ENCODE peak calls at places on chromosomes 3 and 15, in five cellular contexts. One of them, this sample, is unnamed.

GRCh38 chr3:191158800-191159199 is 40.2 kb upstream of the OSTN start:
- DNase-seq in spleen: no peak
- DNase-seq in SK-N-MC: no peak
- DNase-seq in GM12878: no peak
- DNase-seq in breast epithelium: no peak
- DNase-seq in this sample: no peak

GRCh38 chr3:33865133-33865532 is 66.7 kb downstream of the PDCD6IP start:
- DNase-seq in spleen: no peak
- DNase-seq in SK-N-MC: no peak
- DNase-seq in GM12878: no peak
- DNase-seq in breast epithelium: no peak
- DNase-seq in this sample: no peak

GRCh38 chr15:64443747-64444621 is 16.4 kb upstream of the ZNF609 start:
- DNase-seq in spleen: no peak
- DNase-seq in SK-N-MC: no peak
- DNase-seq in GM12878: no peak
- DNase-seq in breast epithelium: no peak
- DNase-seq in this sample: no peak

GRCh38 chr15:62060116-62060895 is at the start of gene VPS13C:
- DNase-seq in spleen: peak; percentile 98
- DNase-seq in SK-N-MC: no peak
- DNase-seq in GM12878: peak; percentile 80
- DNase-seq in breast epithelium: peak; percentile 87
- DNase-seq in this sample: peak; percentile 95

GRCh38 chr3:112437146-112438022 is 61.9 kb downstream of the BTLA start:
- DNase-seq in spleen: no peak
- DNase-seq in SK-N-MC: no peak
- DNase-seq in GM12878: no peak
- DNase-seq in breast epithelium: no peak
- DNase-seq in this sample: no peak

GRCh38 chr15:80506494-80506893 is 102.3 kb downstream of the ARNT2 start:
- DNase-seq in spleen: no peak
- DNase-seq in SK-N-MC: no peak
- DNase-seq in GM12878: no peak
- DNase-seq in breast epithelium: no peak
- DNase-seq in this sample: peak; percentile 58

GRCh38 chr15:75025548-75026260 is 2.3 kb downstream of the PPCDC start:
- DNase-seq in spleen: no peak
- DNase-seq in SK-N-MC: no peak
- DNase-seq in GM12878: no peak
- DNase-seq in breast epithelium: no peak
- DNase-seq in this sample: no peak

GRCh38 chr15:81981888-81982287 is 63.9 kb downstream of the MEX3B start:
- DNase-seq in spleen: no peak
- DNase-seq in SK-N-MC: no peak
- DNase-seq in GM12878: no peak
- DNase-seq in breast epithelium: no peak
- DNase-seq in this sample: no peak

GRCh38 chr3:26556637-26557036 is 65.9 kb upstream of the LRRC3B start:
- DNase-seq in spleen: no peak
- DNase-seq in SK-N-MC: no peak
- DNase-seq in GM12878: no peak
- DNase-seq in breast epithelium: no peak
- DNase-seq in this sample: no peak

GRCh38 chr3:104279617-104280016 is 1087.1 kb upstream of the ALCAM start:
- DNase-seq in spleen: no peak
- DNase-seq in SK-N-MC: no peak
- DNase-seq in GM12878: no peak
- DNase-seq in breast epithelium: no peak
- DNase-seq in this sample: no peak

GRCh38 chr3:13093687-13094086 is 20.5 kb upstream of the IQSEC1 start:
- DNase-seq in spleen: no peak
- DNase-seq in SK-N-MC: no peak
- DNase-seq in GM12878: no peak
- DNase-seq in breast epithelium: no peak
- DNase-seq in this sample: no peak

GRCh38 chr15:37793851-37794250 is 140.6 kb upstream of the TMCO5A start:
- DNase-seq in spleen: no peak
- DNase-seq in SK-N-MC: no peak
- DNase-seq in GM12878: no peak
- DNase-seq in breast epithelium: no peak
- DNase-seq in this sample: no peak
- TF ChIP-seq POLR2AphosphoS5 in spleen: no peak
- TF ChIP-seq POLR2AphosphoS5 in SK-N-MC: no peak
- TF ChIP-seq POLR2AphosphoS5 in GM12878: no peak
- TF ChIP-seq POLR2AphosphoS5 in breast epithelium: no peak
- TF ChIP-seq POLR2AphosphoS5 in this sample: no peak

GRCh38 chr3:71658131-71658530 is 67.1 kb downstream of the EIF4E3 start:
- DNase-seq in spleen: no peak
- DNase-seq in SK-N-MC: no peak
- DNase-seq in GM12878: no peak
- DNase-seq in breast epithelium: peak; percentile 98
- DNase-seq in this sample: no peak

GRCh38 chr3:71662056-71662455 is 63.1 kb downstream of the EIF4E3 start:
- DNase-seq in spleen: no peak
- DNase-seq in SK-N-MC: no peak
- DNase-seq in GM12878: no peak
- DNase-seq in breast epithelium: no peak
- DNase-seq in this sample: no peak

GRCh38 chr3:71662553-71662952 is 62.6 kb downstream of the EIF4E3 start:
- DNase-seq in spleen: no peak
- DNase-seq in SK-N-MC: no peak
- DNase-seq in GM12878: no peak
- DNase-seq in breast epithelium: no peak
- DNase-seq in this sample: no peak

DNA sequence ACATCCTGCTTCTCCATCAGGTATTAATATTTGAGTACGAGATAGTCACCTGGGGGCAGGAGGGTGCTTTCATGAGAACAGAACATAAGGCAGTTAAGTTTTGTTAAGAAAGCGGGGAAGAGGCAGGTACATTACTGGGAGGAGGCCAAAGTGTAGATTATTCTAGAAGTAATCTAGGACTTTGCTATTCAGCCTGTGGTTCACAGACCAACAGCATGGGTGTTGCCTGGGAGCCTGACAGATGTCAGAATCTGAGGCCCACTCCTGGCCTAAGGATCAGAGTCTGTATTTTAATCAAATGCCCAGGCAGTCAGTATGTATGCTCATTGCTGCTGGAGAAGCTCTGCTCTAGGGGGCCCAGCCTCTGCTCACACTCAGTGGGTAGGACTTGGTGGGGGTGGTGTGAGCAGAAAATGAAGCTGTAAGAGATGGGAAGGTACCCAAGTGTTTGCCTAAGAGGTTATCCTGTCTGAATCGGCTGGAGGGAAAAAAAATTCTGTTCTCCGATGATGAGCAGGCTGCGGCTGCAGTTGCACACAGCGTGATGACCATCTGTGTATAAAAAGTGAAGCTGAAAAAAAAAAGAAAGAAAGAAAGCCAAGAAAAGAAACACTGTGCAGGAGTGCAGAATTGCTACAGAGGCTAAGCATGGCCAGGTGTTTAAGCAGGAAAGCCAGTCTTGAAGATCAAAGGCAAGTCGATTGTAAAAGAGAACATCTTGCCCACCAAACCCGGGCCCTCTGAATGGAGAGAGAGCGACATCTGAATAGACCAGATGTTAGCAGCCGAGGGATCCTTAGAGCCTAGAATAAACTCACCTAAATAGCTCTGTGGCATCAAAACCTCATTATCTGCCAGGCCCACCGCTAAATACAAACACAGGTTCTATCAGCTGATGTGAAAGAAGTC is 65.2 kb downstream of the EIF4E3 start:
- DNase-seq in spleen: no peak
- DNase-seq in SK-N-MC: no peak
- DNase-seq in GM12878: no peak
- DNase-seq in breast epithelium: no peak
- DNase-seq in this sample: peak; percentile 60
- TF ChIP-seq POLR2AphosphoS5 in spleen: no peak
- TF ChIP-seq POLR2AphosphoS5 in SK-N-MC: no peak
- TF ChIP-seq POLR2AphosphoS5 in GM12878: no peak
- TF ChIP-seq POLR2AphosphoS5 in breast epithelium: no peak
- TF ChIP-seq POLR2AphosphoS5 in this sample: no peak

DNA sequence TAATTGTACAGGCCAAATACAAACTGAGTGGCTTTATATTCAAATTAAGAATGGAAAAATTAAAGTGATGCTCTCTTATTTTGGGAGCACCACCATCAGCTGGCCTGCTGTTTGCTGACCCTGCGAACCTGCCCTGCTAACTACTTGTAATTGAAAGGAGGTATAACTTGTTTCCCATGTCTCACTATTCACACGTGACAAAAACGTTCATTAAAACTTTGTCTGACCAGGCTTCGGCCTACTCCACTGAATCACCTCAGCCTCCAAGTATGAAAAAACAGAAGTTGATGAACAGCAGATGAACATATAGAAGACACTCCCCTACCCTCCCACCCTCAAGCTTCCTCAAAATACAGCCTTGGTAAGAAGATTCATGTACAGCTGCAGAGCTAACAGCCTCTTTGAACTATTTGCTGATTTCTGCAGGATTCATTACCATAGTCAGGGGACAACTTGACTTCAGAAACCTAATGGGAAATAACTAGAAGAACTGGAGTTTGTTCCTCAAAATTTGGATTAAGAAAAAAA is 10.6 kb downstream of the RBM15B start:
- DNase-seq in spleen: no peak
- DNase-seq in SK-N-MC: no peak
- DNase-seq in GM12878: no peak
- DNase-seq in breast epithelium: no peak
- DNase-seq in this sample: no peak
- TF ChIP-seq POLR2AphosphoS5 in spleen: no peak
- TF ChIP-seq POLR2AphosphoS5 in SK-N-MC: no peak
- TF ChIP-seq POLR2AphosphoS5 in GM12878: no peak
- TF ChIP-seq POLR2AphosphoS5 in breast epithelium: no peak
- TF ChIP-seq POLR2AphosphoS5 in this sample: no peak

GRCh38 chr3:81301230-81301629 is 460.2 kb downstream of the GBE1 start:
- DNase-seq in spleen: no peak
- DNase-seq in SK-N-MC: no peak
- DNase-seq in GM12878: no peak
- DNase-seq in breast epithelium: no peak
- DNase-seq in this sample: no peak
- TF ChIP-seq POLR2AphosphoS5 in spleen: no peak
- TF ChIP-seq POLR2AphosphoS5 in SK-N-MC: no peak
- TF ChIP-seq POLR2AphosphoS5 in GM12878: no peak
- TF ChIP-seq POLR2AphosphoS5 in breast epithelium: no peak
- TF ChIP-seq POLR2AphosphoS5 in this sample: no peak

GRCh38 chr3:9820543-9820942 is 10.5 kb downstream of the TTLL3 start:
- DNase-seq in spleen: no peak
- DNase-seq in SK-N-MC: no peak
- DNase-seq in GM12878: no peak
- DNase-seq in breast epithelium: no peak
- DNase-seq in this sample: no peak

GRCh38 chr3:9818666-9819335 is 8.7 kb downstream of the TTLL3 start:
- DNase-seq in spleen: no peak
- DNase-seq in SK-N-MC: no peak
- DNase-seq in GM12878: no peak
- DNase-seq in breast epithelium: no peak
- DNase-seq in this sample: no peak

GRCh38 chr3:9815986-9816385 is 5.9 kb downstream of the TTLL3 start:
- DNase-seq in spleen: no peak
- DNase-seq in SK-N-MC: no peak
- DNase-seq in GM12878: no peak
- DNase-seq in breast epithelium: no peak
- DNase-seq in this sample: no peak

GRCh38 chr3:9820944-9821343 is 10.9 kb downstream of the TTLL3 start:
- DNase-seq in spleen: no peak
- DNase-seq in SK-N-MC: no peak
- DNase-seq in GM12878: no peak
- DNase-seq in breast epithelium: no peak
- DNase-seq in this sample: no peak

DNA sequence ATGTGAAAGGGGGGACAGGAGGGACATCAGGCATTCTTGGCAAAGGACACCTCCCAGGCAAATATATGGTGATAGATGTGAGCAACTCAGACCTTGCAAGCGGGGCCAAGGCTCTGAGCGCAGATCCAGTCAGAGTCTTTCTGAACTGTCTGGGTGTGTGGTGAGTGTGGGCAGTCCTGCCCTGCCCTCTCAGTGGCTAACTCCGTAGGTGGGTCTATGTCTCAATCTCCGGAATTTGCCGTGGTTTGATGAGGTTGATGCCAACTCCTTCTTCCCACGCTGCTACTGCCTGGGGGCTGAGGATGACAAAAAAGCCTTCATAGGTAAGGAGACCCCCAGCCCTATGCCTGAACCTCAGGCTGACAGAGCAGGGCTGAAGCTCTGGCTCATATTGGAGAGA is 7.4 kb downstream of the TTLL3 start:
- DNase-seq in spleen: no peak
- DNase-seq in SK-N-MC: no peak
- DNase-seq in GM12878: no peak
- DNase-seq in breast epithelium: no peak
- DNase-seq in this sample: no peak
- TF ChIP-seq POLR2AphosphoS5 in spleen: no peak
- TF ChIP-seq POLR2AphosphoS5 in SK-N-MC: no peak
- TF ChIP-seq POLR2AphosphoS5 in GM12878: no peak
- TF ChIP-seq POLR2AphosphoS5 in breast epithelium: no peak
- TF ChIP-seq POLR2AphosphoS5 in this sample: no peak

GRCh38 chr3:125048282-125048681 is 7.5 kb downstream of the HEG1 start:
- DNase-seq in spleen: no peak
- DNase-seq in SK-N-MC: no peak
- DNase-seq in GM12878: no peak
- DNase-seq in breast epithelium: no peak
- DNase-seq in this sample: no peak
- TF ChIP-seq POLR2AphosphoS5 in spleen: no peak
- TF ChIP-seq POLR2AphosphoS5 in SK-N-MC: no peak
- TF ChIP-seq POLR2AphosphoS5 in GM12878: no peak
- TF ChIP-seq POLR2AphosphoS5 in breast epithelium: no peak
- TF ChIP-seq POLR2AphosphoS5 in this sample: no peak